ENCODE peak calls at places on chromosomes 13 and 19, in four cellular contexts. F is astrocyte, C is astrocyte of the spinal cord, L is endothelial cell of umbilical vein. T is an unnamed sample.

GRCh38 chr19:49954092-49954825 is 6.7 kb downstream of the SIGLEC11 start:
- DNase-seq in F (no peak), C (no peak), L (no peak), T (peak; percentile 60)

GRCh38 chr19:55111238-55111831 is 6.1 kb downstream of the PPP1R12C start:
- DNase-seq in F (no peak), C (no peak), L (no peak), T (no peak)

GRCh38 chr19:49712397-49712859 is 21.5 kb downstream of the CPT1C start:
- DNase-seq in F (peak; percentile 14), C (no peak), L (no peak), T (peak; percentile 60)

GRCh38 chr13:31538067-31539042 is 201.0 kb upstream of the RXFP2 start:
- DNase-seq in F (peak; percentile 20), C (peak; percentile 42), L (peak; percentile 49), T (peak; percentile 69)

GRCh38 chr13:77874406-77874805 is 44.2 kb downstream of the EDNRB start:
- DNase-seq in F (peak; percentile 25), C (peak; percentile 53), L (peak; percentile 60), T (peak; percentile 65)

GRCh38 chr19:55258476-55258827 is 365 bp downstream of the PPP6R1 start:
- DNase-seq in F (peak; percentile 14), C (no peak), L (no peak), T (peak; percentile 15)

GRCh38 chr13:73958657-73959397 is 175.4 kb downstream of the KLF12 start:
- DNase-seq in F (no peak), C (no peak), L (no peak), T (no peak)

GRCh38 chr13:59459972-59460371 is 703.8 kb downstream of the DIAPH3 start:
- DNase-seq in F (peak; percentile 57), C (peak; percentile 39), L (no peak), T (no peak)

GRCh38 chr13:70098669-70099068 is 9.0 kb upstream of the ATXN8OS start:
- DNase-seq in F (no peak), C (peak; percentile 23), L (peak; percentile 14), T (peak; percentile 3)

GRCh38 chr19:15869873-15870272 is 28.0 kb downstream of the CYP4F2 start:
- DNase-seq in F (no peak), C (no peak), L (no peak), T (no peak)

GRCh38 chr19:13060233-13060963 is 42.3 kb downstream of the LYL1 start:
- DNase-seq in F (no peak), C (no peak), L (no peak), T (peak; percentile 19)

GRCh38 chr13:50403311-50403710 is 388.1 kb downstream of the KCNRG start:
- DNase-seq in F (no peak), C (no peak), L (no peak), T (no peak)

GRCh38 chr19:44891016-44891882 is at the start of gene TOMM40:
- DNase-seq in F (peak; percentile 98), C (no peak), L (no peak), T (peak; percentile 100)

GRCh38 chr13:77513719-77514335 is 21.7 kb upstream of the SCEL start:
- DNase-seq in F (no peak), C (no peak), L (no peak), T (no peak)

GRCh38 chr19:504634-505033 is 2.7 kb upstream of the TPGS1 start:
- DNase-seq in F (no peak), C (no peak), L (no peak), T (no peak)

GRCh38 chr13:49933511-49933910 is 2.6 kb downstream of the SPRYD7 start:
- DNase-seq in F (peak; percentile 44), C (no peak), L (no peak), T (no peak)

GRCh38 chr19:14265285-14266036 is 59.5 kb upstream of the ADGRL1 start:
- DNase-seq in F (no peak), C (no peak), L (no peak), T (no peak)

GRCh38 chr19:14786421-14786851 is 8.1 kb upstream of the ADGRE2 start:
- DNase-seq in F (no peak), C (no peak), L (no peak), T (peak; percentile 9)

GRCh38 chr13:97353927-97354326 is 80.0 kb upstream of the RAP2A start:
- DNase-seq in F (peak; percentile 36), C (peak; percentile 40), L (no peak), T (no peak)

GRCh38 chr13:26255717-26256277 is 1.9 kb downstream of the CDK8 start:
- DNase-seq in F (peak; percentile 2), C (peak; percentile 10), L (peak; percentile 10), T (peak; percentile 20)

GRCh38 chr19:6440905-6441304 is 7.3 kb upstream of the SLC25A41 start:
- DNase-seq in F (no peak), C (no peak), L (no peak), T (no peak)

GRCh38 chr19:10138879-10139795 is 19.4 kb upstream of the EIF3G start:
- DNase-seq in F (no peak), C (no peak), L (no peak), T (no peak)

GRCh38 chr19:2259331-2259730 is 3.1 kb upstream of the JSRP1 start:
- DNase-seq in F (no peak), C (no peak), L (no peak), T (no peak)

GRCh38 chr13:28817204-28817603 is 2.9 kb upstream of the MTUS2 start:
- DNase-seq in F (no peak), C (no peak), L (no peak), T (no peak)

GRCh38 chr13:28820099-28821051 is at the start of gene MTUS2:
- DNase-seq in F (no peak), C (no peak), L (peak; percentile 3), T (no peak)

GRCh38 chr13:28819046-28819747 is 942 bp upstream of the MTUS2 start:
- DNase-seq in F (peak; percentile 2), C (peak; percentile 12), L (peak; percentile 14), T (peak; percentile 35)

GRCh38 chr13:28822161-28822560 is 2.0 kb downstream of the MTUS2 start:
- DNase-seq in F (no peak), C (no peak), L (no peak), T (no peak)

DNA sequence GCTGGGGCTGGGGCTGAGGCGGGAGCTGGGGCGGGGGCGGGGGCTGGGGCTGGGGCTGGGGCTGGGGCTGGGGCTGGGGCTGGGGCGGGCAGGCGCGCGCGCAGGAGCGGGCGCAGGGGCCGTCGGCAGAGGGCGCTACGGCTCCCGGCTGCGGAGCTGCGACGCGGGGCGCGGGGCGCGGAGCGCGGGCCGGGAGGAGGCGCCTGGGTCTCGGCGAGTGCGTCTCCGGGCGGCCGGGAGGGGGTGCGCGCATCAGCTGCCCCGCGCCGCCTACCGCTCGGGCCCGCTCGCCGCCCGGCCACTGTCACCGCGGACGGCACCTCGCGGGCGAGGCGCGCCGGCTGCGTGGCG is 416 bp upstream of the MTUS2 start:
- DNase-seq in F (peak; percentile 12), C (no peak), L (peak; percentile 40), T (peak; percentile 45)
- TF ChIP-seq CTCF in F (no peak), C (peak; percentile 20), L (peak; percentile 45), T (no peak)

DNA sequence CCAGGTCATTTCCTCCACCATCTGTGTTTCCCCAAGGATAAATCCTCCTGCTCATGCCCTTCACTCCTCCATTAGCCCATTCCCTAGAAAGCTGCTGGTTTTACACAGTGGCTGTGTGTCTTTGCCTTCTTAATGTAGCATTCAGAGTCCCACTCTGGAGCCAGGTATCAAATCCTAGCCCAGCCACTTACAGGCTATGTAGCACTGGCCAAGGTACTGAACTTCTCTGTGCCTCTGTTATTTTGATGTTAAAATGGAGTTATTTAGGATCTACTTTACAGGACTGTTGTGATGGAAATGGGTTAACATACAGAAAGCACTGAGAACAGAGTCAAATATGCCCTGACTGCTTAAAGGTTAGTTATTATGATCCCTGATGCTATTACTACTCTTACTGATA is 1.5 kb upstream of the ZSCAN4 start:
- DNase-seq in F (no peak), C (no peak), L (no peak), T (no peak)
- TF ChIP-seq CTCF in F (no peak), C (no peak), L (no peak), T (no peak)

DNA sequence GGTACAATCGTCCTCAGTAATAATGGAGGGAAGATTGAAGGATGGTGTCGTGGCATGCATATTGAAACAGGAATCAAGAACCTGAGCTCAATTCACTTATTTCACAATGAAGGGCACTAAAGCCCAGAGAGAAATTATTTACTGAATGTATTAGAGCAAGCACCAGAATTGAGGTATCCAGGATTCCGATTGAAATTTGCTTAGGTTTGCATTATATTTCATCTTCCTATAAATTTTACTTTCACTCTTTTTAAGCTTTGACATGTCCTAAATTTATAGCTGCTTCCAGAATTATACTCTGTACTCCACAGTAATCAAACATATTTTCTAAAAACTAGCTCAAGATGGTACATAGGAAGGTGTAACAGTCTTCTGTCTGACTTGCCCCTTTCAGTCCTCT is 454.9 kb upstream of the HTR2A start:
- DNase-seq in F (no peak), C (no peak), L (no peak), T (no peak)
- TF ChIP-seq CTCF in F (no peak), C (no peak), L (no peak), T (no peak)

GRCh38 chr13:110107568-110108347 is 199.2 kb downstream of the COL4A1 start:
- DNase-seq in F (no peak), C (no peak), L (no peak), T (no peak)

GRCh38 chr13:110109910-110110309 is 197.0 kb downstream of the COL4A1 start:
- DNase-seq in F (peak; percentile 93), C (peak; percentile 91), L (no peak), T (peak; percentile 91)

GRCh38 chr13:110109140-110109783 is 197.7 kb downstream of the COL4A1 start:
- DNase-seq in F (no peak), C (no peak), L (no peak), T (no peak)

GRCh38 chr13:110106726-110107125 is 200.2 kb downstream of the COL4A1 start:
- DNase-seq in F (no peak), C (no peak), L (no peak), T (peak; percentile 55)

DNA sequence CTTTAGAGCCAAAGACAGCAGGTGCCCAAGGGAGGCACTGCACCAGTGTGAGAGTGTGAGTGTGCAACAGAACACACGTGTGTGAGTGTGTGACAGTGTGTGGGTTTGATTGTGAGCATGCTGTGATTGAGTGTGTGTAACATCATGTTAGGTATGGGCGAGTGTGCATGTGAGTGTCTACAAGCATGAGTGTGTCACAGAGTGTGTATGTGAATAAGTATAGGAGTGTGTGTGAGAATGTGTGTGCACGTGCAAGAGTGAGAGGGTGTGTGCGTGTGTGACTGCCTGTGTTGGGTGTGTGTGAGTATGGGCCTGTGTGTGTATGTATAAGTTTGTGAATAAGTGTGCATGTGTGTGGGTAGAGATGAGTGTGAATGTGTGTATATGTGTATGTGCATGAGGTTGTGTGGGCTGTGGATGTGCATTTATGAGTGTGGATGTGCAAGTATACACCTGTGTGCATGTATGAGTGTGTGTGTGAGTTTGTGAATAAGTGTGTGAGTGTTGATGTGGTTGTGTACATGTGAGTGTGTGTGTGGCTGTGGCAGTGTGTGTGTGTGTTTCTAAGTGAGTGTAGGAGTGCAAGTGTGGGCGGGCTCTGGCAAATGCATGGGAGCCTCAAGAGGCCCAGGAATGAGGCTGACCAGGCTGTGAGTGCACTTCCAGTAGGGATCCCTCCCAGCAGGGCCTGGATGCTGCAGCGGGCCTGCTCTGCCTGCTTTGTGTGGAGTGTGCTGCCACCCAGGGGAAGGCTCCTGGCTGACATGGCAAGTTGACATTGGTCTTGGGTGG is 198.4 kb downstream of the COL4A1 start:
- DNase-seq in F (peak; percentile 78), C (peak; percentile 89), L (peak; percentile 46), T (peak; percentile 93)
- TF ChIP-seq CTCF in F (peak; percentile 68), C (peak; percentile 85), L (peak; percentile 68), T (peak; percentile 90)